ENCODE peak calls at places on chromosomes 3 and 15, in eight cellular contexts. C, U, G, N, L, Q, A and S are unnamed samples.

GRCh38 chr3:61915296-61915695 is 353.9 kb downstream of the PTPRG start:
- DNase-seq in C (no peak), U (no peak), G (no peak), N (no peak), L (no peak), Q (no peak), A (no peak), S (no peak)

GRCh38 chr3:50428007-50428633 is 68.8 kb upstream of the TMEM115 start:
- DNase-seq in C (no peak), U (no peak), G (no peak), N (no peak), L (no peak), Q (no peak), A (no peak), S (no peak)

GRCh38 chr3:66021731-66022131 is 17.0 kb downstream of the MAGI1 start:
- DNase-seq in C (no peak), U (peak), G (no peak), N (no peak), L (no peak), Q (no peak), A (no peak), S (no peak)

GRCh38 chr3:178260887-178261286 is 275.3 kb upstream of the KCNMB2 start:
- DNase-seq in C (no peak), U (no peak), G (no peak), N (peak), L (no peak), Q (no peak), A (no peak), S (no peak)

GRCh38 chr3:63655519-63655918 is 3.0 kb downstream of the SNTN start:
- DNase-seq in C (no peak), U (peak), G (no peak), N (no peak), L (no peak), Q (peak), A (no peak), S (no peak)

GRCh38 chr3:76724706-76725105 is 315.2 kb upstream of the ROBO2 start:
- DNase-seq in C (no peak), U (no peak), G (no peak), N (no peak), L (no peak), Q (no peak), A (no peak), S (no peak)

GRCh38 chr15:96330450-96331140 is at the start of gene NR2F2:
- DNase-seq in C (peak), U (peak), G (peak), N (peak), L (peak), Q (peak), A (peak), S (peak)

GRCh38 chr3:115989927-115990326 is 366.6 kb downstream of the GAP43 start:
- DNase-seq in C (no peak), U (peak), G (no peak), N (no peak), L (no peak), Q (peak), A (no peak), S (no peak)

GRCh38 chr3:133277813-133278212 is 122.0 kb upstream of the BFSP2 start:
- DNase-seq in C (no peak), U (peak), G (no peak), N (no peak), L (no peak), Q (no peak), A (no peak), S (no peak)

GRCh38 chr15:65095011-65095746 is 18.6 kb downstream of the KBTBD13 start:
- DNase-seq in C (no peak), U (no peak), G (peak), N (no peak), L (no peak), Q (no peak), A (no peak), S (no peak)

GRCh38 chr3:153901991-153902390 is 219.2 kb upstream of the ARHGEF26 start:
- DNase-seq in C (no peak), U (peak), G (no peak), N (no peak), L (no peak), Q (no peak), A (no peak), S (peak)
- TF ChIP-seq CTCF in C (no peak), U (no peak), G (no peak), N (no peak), L (no peak), Q (no peak), A (no peak), S (no peak)

GRCh38 chr15:47506543-47507090 is 210.7 kb upstream of the SEMA6D start:
- DNase-seq in C (no peak), U (no peak), G (no peak), N (no peak), L (peak), Q (no peak), A (no peak), S (no peak)

GRCh38 chr15:47504624-47505256 is 212.6 kb upstream of the SEMA6D start:
- DNase-seq in C (no peak), U (no peak), G (no peak), N (no peak), L (peak), Q (no peak), A (no peak), S (no peak)

GRCh38 chr15:47507221-47507985 is 209.9 kb upstream of the SEMA6D start:
- DNase-seq in C (no peak), U (no peak), G (no peak), N (no peak), L (peak), Q (no peak), A (no peak), S (peak)

GRCh38 chr15:47503884-47504283 is 213.4 kb upstream of the SEMA6D start:
- DNase-seq in C (no peak), U (no peak), G (no peak), N (no peak), L (peak), Q (no peak), A (no peak), S (no peak)

DNA sequence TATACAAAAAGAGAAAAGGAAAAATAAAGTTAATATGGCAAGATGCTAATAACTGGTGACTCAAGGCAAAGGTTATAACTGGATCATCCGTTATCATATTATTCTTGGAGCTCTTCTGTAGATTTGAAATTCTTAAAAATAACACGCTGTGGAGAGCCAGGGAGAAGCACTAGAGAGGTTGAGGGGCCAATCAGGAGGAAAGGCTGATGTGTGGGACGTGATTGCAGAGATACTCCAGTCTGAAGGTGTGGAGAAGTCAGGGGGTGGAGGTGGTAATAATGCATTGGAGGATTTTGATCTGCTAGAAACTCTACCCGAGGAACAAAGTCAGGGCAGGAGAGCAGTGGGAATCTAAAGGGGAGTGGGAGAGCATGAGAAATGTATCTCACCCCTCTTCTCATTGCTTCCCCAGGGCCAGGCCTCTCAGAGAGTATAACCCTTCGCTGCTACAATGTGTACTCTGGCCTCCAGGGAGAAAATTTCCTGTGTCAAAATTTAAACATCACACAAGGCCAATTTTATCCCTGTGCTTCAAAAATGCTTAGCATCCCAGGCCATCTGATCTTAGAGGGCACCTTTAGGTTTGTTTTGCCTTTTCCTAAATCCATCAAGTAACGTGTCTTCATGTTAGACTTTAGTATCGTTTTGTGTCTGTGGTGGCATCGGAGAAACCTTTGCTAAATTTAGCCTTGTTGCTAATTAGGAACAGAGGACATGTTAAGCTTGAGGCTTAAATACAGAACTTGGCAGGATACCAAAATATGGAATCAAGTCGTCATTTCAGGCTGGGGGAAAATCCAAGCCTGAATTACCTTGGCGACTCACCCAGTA is 211.4 kb upstream of the SEMA6D start:
- DNase-seq in C (no peak), U (peak), G (no peak), N (no peak), L (peak), Q (peak), A (no peak), S (no peak)
- H3K4me3 ChIP-seq in C (no peak), U (no peak), G (no peak), N (no peak), L (no peak), Q (no peak), A (no peak), S (no peak)

GRCh38 chr3:124483915-124484470 is 246.3 kb upstream of the UMPS start:
- DNase-seq in C (no peak), U (peak), G (no peak), N (no peak), L (peak), Q (no peak), A (no peak), S (no peak)

GRCh38 chr3:124489506-124489905 is 240.7 kb upstream of the UMPS start:
- DNase-seq in C (no peak), U (no peak), G (no peak), N (no peak), L (peak), Q (no peak), A (no peak), S (no peak)

GRCh38 chr3:124491098-124491497 is 239.2 kb upstream of the UMPS start:
- DNase-seq in C (no peak), U (no peak), G (no peak), N (no peak), L (peak), Q (no peak), A (no peak), S (no peak)

GRCh38 chr3:124491875-124492274 is 238.4 kb upstream of the UMPS start:
- DNase-seq in C (no peak), U (no peak), G (no peak), N (no peak), L (peak), Q (no peak), A (no peak), S (no peak)

GRCh38 chr3:124486324-124486723 is 243.9 kb upstream of the UMPS start:
- DNase-seq in C (no peak), U (no peak), G (no peak), N (no peak), L (peak), Q (no peak), A (no peak), S (no peak)
- TF ChIP-seq CTCF in C (no peak), U (no peak), G (no peak), N (no peak), L (no peak), Q (peak), A (no peak), S (peak)

GRCh38 chr3:56673781-56674457 is 9.1 kb downstream of the TASOR start:
- DNase-seq in C (no peak), U (no peak), G (no peak), N (no peak), L (no peak), Q (no peak), A (no peak), S (no peak)

GRCh38 chr3:56681963-56682457 is 1.1 kb downstream of the TASOR start:
- DNase-seq in C (no peak), U (no peak), G (no peak), N (no peak), L (no peak), Q (peak), A (no peak), S (no peak)

GRCh38 chr3:56682458-56683121 is 475 bp downstream of the TASOR start:
- DNase-seq in C (peak), U (peak), G (peak), N (peak), L (peak), Q (peak), A (peak), S (peak)

GRCh38 chr3:56680054-56680453 is 3.0 kb downstream of the TASOR start:
- DNase-seq in C (no peak), U (no peak), G (no peak), N (no peak), L (no peak), Q (no peak), A (no peak), S (no peak)

GRCh38 chr3:56677286-56677685 is 5.8 kb downstream of the TASOR start:
- DNase-seq in C (no peak), U (no peak), G (no peak), N (no peak), L (no peak), Q (no peak), A (no peak), S (no peak)
- H3K4me3 ChIP-seq in C (no peak), U (no peak), G (no peak), N (no peak), L (no peak), Q (no peak), A (no peak), S (no peak)

DNA sequence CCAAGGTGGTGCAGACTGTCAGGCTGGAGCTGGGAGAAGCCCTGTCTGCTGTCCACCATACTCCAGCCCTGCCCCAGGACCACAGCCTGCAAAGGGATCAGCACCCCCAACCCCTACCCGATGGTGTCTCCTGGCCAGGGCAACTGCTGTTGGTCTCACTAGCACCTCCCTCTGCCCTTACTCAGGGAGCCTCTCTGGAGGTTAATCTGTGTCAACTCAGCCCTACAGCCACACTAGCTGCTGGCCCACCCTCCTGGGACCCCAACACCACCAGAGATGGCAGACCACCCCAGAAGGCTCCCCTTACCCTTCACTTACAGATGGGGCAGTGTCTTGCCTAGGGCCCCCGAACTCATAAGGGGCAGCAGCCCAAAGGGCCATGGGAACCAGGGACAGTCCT is 65.2 kb downstream of the TLE3 start:
- DNase-seq in C (peak), U (no peak), G (peak), N (no peak), L (no peak), Q (no peak), A (no peak), S (no peak)
- TF ChIP-seq CTCF in C (no peak), U (no peak), G (no peak), N (no peak), L (no peak), Q (no peak), A (no peak), S (no peak)

GRCh38 chr3:196280689-196281463 is 6.7 kb downstream of the PCYT1A start:
- DNase-seq in C (no peak), U (no peak), G (no peak), N (no peak), L (no peak), Q (no peak), A (no peak), S (no peak)
- H3K4me3 ChIP-seq in C (no peak), U (no peak), G (no peak), N (no peak), L (no peak), Q (no peak), A (no peak), S (no peak)

DNA sequence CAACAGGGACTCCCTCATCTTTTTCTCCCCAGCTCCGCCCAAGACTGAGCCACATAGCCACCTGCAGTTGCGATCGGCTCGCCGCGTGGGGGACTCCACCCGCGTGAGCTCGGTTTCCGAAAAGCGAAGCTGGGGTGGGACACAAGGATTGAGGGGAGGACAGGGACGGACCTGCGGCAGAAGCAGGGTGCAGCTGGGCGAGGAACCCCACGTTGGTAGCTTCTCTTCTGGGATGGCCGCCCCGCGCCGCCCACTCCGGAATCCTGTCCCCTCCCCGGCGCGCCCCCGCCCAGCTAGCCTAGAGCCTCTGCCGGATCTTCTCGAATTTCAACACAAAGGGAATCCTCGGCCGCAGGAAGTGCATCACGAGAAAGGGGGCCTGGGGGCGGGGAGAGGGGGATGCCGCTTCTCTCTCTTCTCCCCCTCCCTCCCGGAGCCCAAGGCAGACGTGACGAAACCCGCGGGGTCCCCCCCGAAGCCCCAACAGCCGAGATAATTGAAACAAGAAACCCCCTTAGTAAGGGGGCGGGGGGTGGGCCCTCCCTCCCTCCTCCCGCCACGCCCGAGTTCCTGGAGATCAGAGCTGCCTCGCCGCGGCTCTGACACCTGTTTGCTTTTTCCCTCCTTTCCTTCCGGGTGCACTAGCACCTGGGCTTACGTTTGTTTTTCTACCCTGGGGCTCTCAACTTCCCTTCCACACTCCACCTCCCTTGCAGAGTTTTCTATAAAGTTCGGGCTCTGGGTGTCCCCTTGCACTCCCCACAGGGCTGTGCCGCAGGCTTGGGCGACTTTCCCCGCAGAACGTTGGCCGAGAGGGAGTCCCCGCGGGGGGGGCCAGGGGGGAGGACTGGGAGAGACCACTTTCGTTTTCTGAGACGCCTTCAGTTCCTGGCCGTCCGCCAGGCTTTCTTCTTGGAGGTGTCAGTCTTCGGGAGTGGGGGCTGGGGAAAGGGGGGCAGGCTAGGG is 1.3 kb upstream of the KCNH8 start:
- DNase-seq in C (peak), U (peak), G (peak), N (peak), L (peak), Q (no peak), A (peak), S (no peak)
- TF ChIP-seq CTCF in C (no peak), U (peak), G (peak), N (peak), L (peak), Q (peak), A (peak), S (peak)

GRCh38 chr15:29970402-29970695 is 112.4 kb upstream of the GOLGA8J start:
- DNase-seq in C (no peak), U (peak), G (no peak), N (no peak), L (no peak), Q (no peak), A (no peak), S (no peak)

GRCh38 chr15:29972051-29972450 is 110.7 kb upstream of the GOLGA8J start:
- DNase-seq in C (no peak), U (no peak), G (no peak), N (no peak), L (no peak), Q (no peak), A (no peak), S (no peak)

GRCh38 chr15:29969587-29970401 is 113.0 kb upstream of the GOLGA8J start:
- DNase-seq in C (no peak), U (no peak), G (no peak), N (no peak), L (no peak), Q (no peak), A (no peak), S (no peak)

GRCh38 chr15:29962404-29962803 is 120.4 kb upstream of the GOLGA8J start:
- DNase-seq in C (no peak), U (no peak), G (no peak), N (no peak), L (no peak), Q (no peak), A (no peak), S (no peak)

DNA sequence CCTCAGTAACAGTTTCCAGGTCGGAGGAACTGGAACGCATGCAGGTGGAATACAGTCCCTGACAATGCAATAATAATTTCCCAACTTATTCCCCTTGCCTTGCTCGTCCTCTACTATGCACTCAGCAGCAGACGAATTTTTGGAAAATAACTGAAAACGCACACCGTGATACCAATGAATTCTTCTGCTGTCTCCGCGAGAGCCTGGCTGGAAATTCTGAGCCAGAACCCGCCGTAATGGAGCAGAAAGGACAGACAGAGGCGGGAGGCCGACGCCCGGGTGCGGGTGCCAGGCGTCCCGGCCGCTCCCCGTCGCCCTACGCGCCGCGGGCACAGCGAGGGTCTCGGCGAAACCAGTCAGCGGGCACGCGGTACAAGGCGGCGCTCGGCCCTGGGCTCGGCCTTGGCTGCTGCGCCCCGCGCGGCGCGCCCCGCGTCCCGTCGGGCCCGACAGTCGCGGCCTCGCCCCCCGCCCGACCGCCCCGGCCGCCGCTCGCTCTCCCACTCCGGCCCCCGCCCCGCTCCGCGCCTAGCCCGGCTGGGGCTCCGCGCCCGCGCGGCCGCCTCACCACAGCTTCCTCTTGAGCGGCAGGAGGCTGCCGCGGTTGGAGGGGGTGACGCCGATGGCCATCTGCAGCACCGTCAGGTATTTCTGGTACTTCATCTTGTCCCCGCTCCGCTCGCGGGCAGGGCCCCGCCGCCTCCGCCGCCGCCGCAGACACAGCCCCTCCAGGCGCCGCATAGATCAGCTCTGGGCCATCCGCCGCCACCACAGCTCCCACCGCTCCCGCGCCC is 114.5 kb upstream of the GOLGA8J start:
- DNase-seq in C (peak), U (no peak), G (no peak), N (no peak), L (no peak), Q (no peak), A (no peak), S (no peak)
- H3K4me3 ChIP-seq in C (no peak), U (peak), G (peak), N (peak), L (peak), Q (no peak), A (peak), S (no peak)

GRCh38 chr15:57489122-57489521 is 102.6 kb upstream of the MYZAP start:
- DNase-seq in C (no peak), U (no peak), G (no peak), N (no peak), L (no peak), Q (no peak), A (no peak), S (no peak)
- TF ChIP-seq CTCF in C (no peak), U (no peak), G (no peak), N (no peak), L (no peak), Q (no peak), A (no peak), S (no peak)